ENCODE peak calls at places on chromosome 3, in eight cellular contexts. M is cardiac muscle cell, X is retinal pigment epithelial cell, O is tibial artery, E is sigmoid colon, Z is PC-9, G is AG09309, J is foreskin fibroblast. D is an unnamed sample.

GRCh38 chr3:15382405-15382923 is 44.9 kb downstream of the METTL6 start:
- DNase-seq in M (peak; percentile 17), X (no peak), O (no peak), E (no peak), Z (no peak), G (no peak), J (no peak), D (no peak)

GRCh38 chr3:75906555-75907112 is 121.3 kb upstream of the ZNF717 start:
- DNase-seq in M (no peak), X (no peak), O (peak; percentile 25), E (peak; percentile 62), Z (no peak), G (peak; percentile 39), J (peak; percentile 20), D (no peak)

GRCh38 chr3:30277494-30277893 is 328.9 kb upstream of the TGFBR2 start:
- DNase-seq in M (no peak), X (no peak), O (no peak), E (no peak), Z (no peak), G (no peak), J (no peak), D (no peak)

GRCh38 chr3:34155666-34156065 is 357.2 kb downstream of the PDCD6IP start:
- DNase-seq in M (no peak), X (no peak), O (no peak), E (no peak), Z (no peak), G (no peak), J (no peak), D (no peak)

GRCh38 chr3:116426036-116426435 is 19.3 kb downstream of the LSAMP start:
- DNase-seq in M (no peak), X (no peak), O (no peak), E (no peak), Z (no peak), G (no peak), J (no peak), D (no peak)

GRCh38 chr3:155411500-155412223 is 118.2 kb upstream of the STRIT1 start:
- DNase-seq in M (no peak), X (no peak), O (no peak), E (no peak), Z (no peak), G (no peak), J (no peak), D (no peak)

GRCh38 chr3:5232570-5232969 is 45.1 kb downstream of the EDEM1 start:
- DNase-seq in M (no peak), X (no peak), O (no peak), E (no peak), Z (no peak), G (no peak), J (no peak), D (no peak)

GRCh38 chr3:41769106-41769505 is 192.8 kb downstream of the ULK4 start:
- DNase-seq in M (no peak), X (no peak), O (no peak), E (no peak), Z (no peak), G (no peak), J (no peak), D (no peak)

GRCh38 chr3:130529816-130530215 is 12.8 kb downstream of the COL6A6 start:
- DNase-seq in M (no peak), X (no peak), O (no peak), E (no peak), Z (no peak), G (no peak), J (no peak), D (no peak)

GRCh38 chr3:28287046-28287445 is 45.6 kb downstream of the CMC1 start:
- DNase-seq in M (no peak), X (no peak), O (no peak), E (no peak), Z (no peak), G (no peak), J (no peak), D (no peak)

GRCh38 chr3:174229916-174230315 is 629.2 kb upstream of the NAALADL2 start:
- DNase-seq in M (peak; percentile 12), X (no peak), O (no peak), E (no peak), Z (no peak), G (no peak), J (no peak), D (no peak)

GRCh38 chr3:174232658-174233429 is 626.3 kb upstream of the NAALADL2 start:
- DNase-seq in M (no peak), X (no peak), O (no peak), E (no peak), Z (no peak), G (no peak), J (no peak), D (no peak)

DNA sequence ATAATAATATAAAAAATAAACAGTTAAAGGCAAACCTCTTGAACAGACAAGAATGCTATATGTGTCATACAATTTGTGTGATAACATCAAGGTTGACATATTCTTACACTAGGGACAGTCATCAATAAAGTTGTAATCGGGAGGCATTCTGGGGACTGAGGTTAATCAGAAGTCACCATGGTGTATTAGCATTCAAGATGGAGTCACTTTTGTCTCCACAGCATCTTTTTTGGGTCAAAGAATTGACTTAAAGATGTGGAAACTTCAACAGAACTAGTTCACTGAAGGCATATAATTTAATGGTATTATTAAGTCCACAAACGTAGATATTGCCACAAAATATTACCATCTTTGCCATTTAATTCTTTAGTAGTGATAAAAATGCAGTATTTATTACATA is 625.6 kb upstream of the NAALADL2 start:
- DNase-seq in M (no peak), X (no peak), O (no peak), E (no peak), Z (no peak), G (no peak), J (no peak), D (no peak)
- TF ChIP-seq CTCF in M (no peak), X (no peak), O (no peak), E (no peak), Z (no peak), G (no peak), J (no peak), D (no peak)

GRCh38 chr3:117447419-117447818 is 737.8 kb downstream of the TUSC7 start:
- DNase-seq in M (no peak), X (no peak), O (no peak), E (no peak), Z (no peak), G (no peak), J (no peak), D (no peak)
- H3K4me3 ChIP-seq in M (no peak overlapping the region), X (no peak overlapping the region), O (no peak overlapping the region), E (no peak overlapping the region), Z (no peak overlapping the region), G (no peak overlapping the region), J (no peak overlapping the region), D (no peak overlapping the region)

GRCh38 chr3:44077267-44077666 is 164.4 kb upstream of the TOPAZ1 start:
- DNase-seq in M (peak; percentile 18), X (no peak), O (no peak), E (no peak), Z (no peak), G (no peak), J (no peak), D (peak; percentile 21)
- TF ChIP-seq CTCF in M (peak; percentile 4), X (peak; percentile 35), O (no peak), E (no peak), Z (no peak), G (peak; percentile 45), J (peak; percentile 19), D (peak; percentile 63)

DNA sequence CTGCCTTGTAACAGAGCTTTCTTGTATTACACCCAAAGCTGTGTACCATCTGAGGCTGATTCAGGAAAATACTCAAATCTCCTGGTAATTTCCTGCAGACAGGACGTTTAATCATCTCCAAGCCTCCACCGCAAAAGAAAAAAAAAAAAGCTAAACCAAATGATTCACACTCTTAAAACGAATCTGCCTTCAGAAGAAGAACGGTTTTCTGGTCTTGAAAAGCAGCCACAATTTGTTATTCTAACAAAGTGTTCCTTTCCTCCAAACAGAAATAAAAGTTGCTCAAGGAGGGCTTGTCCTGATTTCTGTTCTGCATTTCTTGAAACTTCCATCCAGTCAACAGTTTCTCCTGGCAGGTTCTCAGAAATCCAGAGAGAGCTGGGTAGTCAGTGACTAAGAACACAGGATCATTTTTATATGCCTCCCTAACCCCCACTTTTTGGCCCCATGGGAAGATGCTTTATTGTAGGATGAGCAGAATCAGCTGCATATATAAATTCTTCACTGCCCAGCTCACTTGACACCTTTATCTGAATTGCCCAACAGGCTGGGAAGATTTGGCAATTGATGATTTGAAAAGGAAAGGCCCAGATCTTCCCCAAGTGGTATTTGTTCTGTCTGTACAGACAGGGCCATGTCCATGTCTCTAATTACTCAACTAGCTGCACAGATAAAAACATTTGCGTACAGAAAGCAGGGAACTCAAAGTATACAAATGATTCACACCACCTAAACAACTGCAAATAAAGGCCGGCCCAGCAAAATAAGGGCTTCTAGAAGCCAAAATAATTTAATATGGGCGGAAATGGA is 41.0 kb upstream of the PRICKLE2 start:
- DNase-seq in M (peak; percentile 90), X (no peak), O (peak; percentile 60), E (peak; percentile 82), Z (no peak), G (peak; percentile 96), J (peak; percentile 94), D (peak; percentile 82)
- H3K4me3 ChIP-seq in M (peak overlapping the region; percentile 84), X (peak overlapping the region; percentile 75), O (peak overlapping the region; percentile 83), E (peak overlapping the region; percentile 74), Z (no peak overlapping the region), G (peak overlapping the region; percentile 77), J (peak overlapping the region; percentile 77), D (no peak overlapping the region)

GRCh38 chr3:45244356-45244755 is 18.3 kb upstream of the TMEM158 start:
- DNase-seq in M (no peak), X (no peak), O (no peak), E (no peak), Z (no peak), G (no peak), J (no peak), D (no peak)
- TF ChIP-seq CTCF in M (no peak), X (peak; percentile 47), O (no peak), E (no peak), Z (peak; percentile 47), G (no peak), J (no peak), D (peak; percentile 32)

DNA sequence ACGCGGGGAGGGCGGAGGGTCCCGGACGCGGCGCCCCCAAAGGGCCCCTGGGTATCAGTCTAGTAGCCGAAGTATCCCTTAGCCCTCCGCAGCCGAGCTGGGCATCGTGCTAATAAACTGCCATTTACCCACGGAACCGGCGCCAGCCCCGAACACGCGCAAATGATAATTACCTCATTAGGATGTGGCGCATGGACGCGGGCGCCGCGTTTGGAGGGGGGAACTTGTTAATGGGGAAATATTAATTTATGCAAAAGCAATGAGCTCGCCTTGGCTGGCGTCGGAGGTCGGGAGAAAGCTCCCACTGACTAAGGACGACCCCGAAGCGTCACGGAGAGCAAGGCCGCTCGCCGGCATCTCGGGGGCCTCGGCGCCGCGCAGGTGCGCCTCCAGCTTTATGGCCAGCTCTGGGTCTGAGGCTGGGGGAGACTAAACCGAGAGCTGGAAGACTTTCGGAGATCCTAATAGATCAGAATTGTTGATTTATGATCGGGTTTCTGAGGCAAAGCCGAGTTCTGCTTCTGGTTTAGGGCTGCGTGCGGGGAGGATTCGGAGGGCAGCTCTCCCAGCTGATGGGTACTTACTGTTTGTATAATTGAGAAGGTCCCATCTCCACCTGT is 474 bp upstream of the FEZF2 start:
- DNase-seq in M (no peak), X (no peak), O (no peak), E (no peak), Z (no peak), G (no peak), J (no peak), D (no peak)
- H3K4me3 ChIP-seq in M (no peak overlapping the region), X (no peak overlapping the region), O (peak overlapping the region; percentile 18), E (peak overlapping the region; percentile 23), Z (no peak overlapping the region), G (peak overlapping the region; percentile 32), J (peak overlapping the region; percentile 43), D (no peak overlapping the region)